ENCODE peak calls at places on chromosomes 16 and 17, in eight cellular contexts. Y is IMR-90, N is A549, S is HCT116, D is H9, Z is osteoblast, O is H1, L is hepatocyte. I is an unnamed sample.

GRCh38 chr16:31064882-31065461 is 9.1 kb downstream of the ZNF668 start:
- DNase-seq in Y (peak), N (peak), D (no peak), O (no peak), Z (peak), L (peak), S (no peak), I (no peak)

GRCh38 chr17:61481421-61481820 is 29.2 kb downstream of the TBX4 start:
- DNase-seq in Y (no peak), N (no peak), L (no peak), D (peak), O (peak), Z (no peak), S (no peak), I (no peak)

GRCh38 chr17:9986754-9987382 is 81.8 kb upstream of the RCVRN start:
- DNase-seq in O (no peak), N (no peak), Y (no peak), D (no peak), Z (no peak), S (no peak), L (no peak), I (no peak)

GRCh38 chr17:77045441-77046041 is 95.2 kb upstream of the SEC14L1 start:
- DNase-seq in N (peak), D (no peak), Z (peak), O (no peak), S (no peak), Y (peak), L (no peak), I (no peak)

GRCh38 chr16:22198547-22199293 is 7.4 kb upstream of the EEF2K start:
- DNase-seq in S (no peak), O (no peak), D (peak), L (no peak), N (peak), Y (peak), Z (no peak), I (no peak)

GRCh38 chr16:179431-179830 is 828 bp upstream of the HBQ1 start:
- DNase-seq in O (no peak), Z (peak), N (no peak), S (no peak), D (no peak), L (no peak), Y (no peak), I (no peak)

GRCh38 chr17:80886641-80887573 is 104.7 kb upstream of the CHMP6 start:
- DNase-seq in Z (peak), L (no peak), Y (no peak), O (no peak), D (no peak), S (no peak), N (no peak), I (no peak)

GRCh38 chr16:28491080-28491969 is 549 bp downstream of the CLN3 start:
- DNase-seq in S (no peak), N (no peak), D (peak), O (peak), Y (no peak), Z (peak), L (peak), I (peak)

GRCh38 chr17:43591750-43592562 is 45.8 kb upstream of the ETV4 start:
- DNase-seq in Y (peak), S (no peak), O (no peak), N (no peak), D (no peak), Z (peak), L (peak), I (no peak)

GRCh38 chr17:2111691-2112090 is 56.8 kb downstream of the HIC1 start:
- DNase-seq in D (no peak), N (no peak), O (no peak), S (no peak), L (peak), Y (peak), Z (no peak), I (no peak)

GRCh38 chr17:17032131-17032692 is 10.0 kb upstream of the MPRIP start:
- DNase-seq in N (peak), D (no peak), S (no peak), O (no peak), Z (peak), L (peak), Y (peak), I (no peak)

GRCh38 chr16:24850289-24850931 is 4.6 kb downstream of the SLC5A11 start:
- DNase-seq in Z (no peak), D (no peak), L (no peak), N (no peak), S (no peak), O (no peak), Y (peak), I (no peak)

GRCh38 chr16:50265260-50265659 is 1.1 kb upstream of the ADCY7 start:
- DNase-seq in Y (peak), O (no peak), S (peak), N (peak), D (no peak), Z (peak), L (peak), I (no peak)
- H3K4me2 ChIP-seq in Y (no peak), O (no peak), S (peak), N (no peak), D (no peak), Z (no peak), L (no peak), I (no peak)

DNA sequence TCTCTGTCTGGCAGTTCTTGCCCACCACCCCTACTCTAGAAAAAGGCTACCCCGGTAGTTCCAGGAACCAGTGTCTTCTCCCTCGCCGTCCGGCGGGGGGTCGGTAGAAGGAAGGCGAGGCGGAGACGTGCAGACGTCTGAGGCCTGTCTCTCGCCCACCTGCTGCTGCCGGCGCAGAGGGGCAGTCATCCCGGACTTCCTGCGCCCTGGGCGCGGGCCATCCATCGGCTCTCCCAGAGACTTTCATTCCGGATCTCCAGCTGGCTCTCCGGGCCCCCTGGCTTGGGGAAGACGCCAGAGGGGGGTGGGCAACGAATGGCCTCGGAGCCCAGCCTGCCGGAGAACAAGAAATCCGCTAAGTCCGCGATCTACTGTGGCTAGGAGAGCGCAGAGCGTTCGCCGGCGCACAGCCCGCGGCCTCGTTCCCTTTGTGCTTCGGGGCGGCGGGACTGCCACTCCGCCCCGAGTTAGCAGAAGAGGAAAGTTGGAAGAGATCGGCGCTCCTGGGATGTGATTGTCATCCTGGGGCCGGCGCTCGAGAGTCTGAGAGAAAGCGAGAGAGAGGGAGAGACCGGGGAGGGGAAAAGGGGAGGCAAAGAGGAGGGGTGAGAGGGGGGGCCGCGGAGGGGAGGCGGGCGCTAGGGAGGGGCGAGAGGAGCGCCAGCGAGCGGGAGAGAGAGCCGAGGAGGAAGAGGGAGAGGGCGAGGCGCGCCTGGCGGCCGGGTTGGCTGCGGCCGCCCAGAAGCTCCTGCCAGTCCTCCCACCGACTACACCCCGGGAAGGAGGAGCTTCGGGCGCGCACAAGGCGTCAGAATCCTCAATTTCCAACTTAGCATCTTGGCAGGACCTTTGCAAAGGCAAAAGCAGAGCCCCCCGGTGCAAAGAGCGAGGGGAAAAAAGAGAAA is at the start of gene IRX5:
- DNase-seq in D (peak), O (peak), S (peak), Z (peak), Y (peak), N (peak), L (peak), I (peak)
- H3K4me2 ChIP-seq in D (peak), O (peak), S (peak), Z (peak), Y (peak), N (peak), L (peak), I (peak)

GRCh38 chr17:39800540-39800939 is 62.8 kb downstream of the GRB7 start:
- DNase-seq in S (no peak), Z (peak), L (no peak), D (no peak), Y (no peak), O (no peak), N (no peak), I (no peak)
- H3K4me2 ChIP-seq in S (no peak), Z (no peak), L (no peak), D (no peak), Y (no peak), O (peak), N (no peak), I (no peak)

DNA sequence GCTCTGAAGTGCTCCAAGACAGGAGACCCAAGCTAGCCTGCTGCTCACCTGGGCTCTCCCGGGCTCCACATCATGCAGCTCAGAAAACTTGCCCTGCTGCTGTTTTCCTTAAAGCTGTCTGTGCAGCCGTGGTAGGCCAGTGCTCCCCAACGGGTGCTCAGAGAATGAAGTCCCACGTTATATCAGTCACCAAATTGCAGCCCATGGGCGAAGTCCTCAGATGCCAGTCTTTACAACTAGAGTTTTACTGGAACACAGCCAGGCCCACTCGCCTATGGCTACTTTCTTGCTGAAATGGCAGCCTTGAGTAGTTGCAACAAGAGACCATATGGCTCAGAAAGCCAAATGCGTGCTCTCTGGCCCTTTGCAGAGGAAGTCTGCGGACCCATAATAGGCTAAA is 6.3 kb downstream of the CREBBP start:
- DNase-seq in D (no peak), Y (no peak), O (no peak), L (no peak), Z (no peak), S (no peak), N (no peak), I (no peak)
- H3K4me2 ChIP-seq in D (no peak), Y (no peak), O (no peak), L (peak), Z (no peak), S (no peak), N (no peak), I (no peak)

DNA sequence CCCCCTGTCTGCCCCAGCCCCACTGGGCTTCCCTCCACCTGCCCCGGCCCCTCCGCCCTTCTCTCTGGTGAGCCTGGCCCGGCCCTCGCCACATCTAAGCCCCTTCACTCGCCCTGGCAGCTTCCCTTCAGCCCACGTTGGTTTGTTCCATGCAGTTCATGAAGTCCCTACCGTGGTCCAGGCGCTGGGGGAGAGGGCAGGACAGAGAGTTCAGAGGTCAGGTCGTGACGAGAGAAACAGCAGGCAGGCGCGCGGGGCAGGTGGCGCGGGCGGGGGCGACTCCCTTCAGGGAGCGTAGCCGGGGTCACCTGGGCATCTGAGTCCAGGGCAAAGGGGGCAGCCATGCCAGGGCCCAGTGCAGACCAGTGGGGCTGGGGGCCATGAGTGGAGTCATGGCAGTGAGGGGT is 8.9 kb upstream of the TEDC2 start:
- DNase-seq in D (no peak), Z (peak), S (no peak), N (no peak), Y (no peak), O (no peak), L (no peak), I (no peak)
- H3K4me2 ChIP-seq in D (no peak), Z (no peak), S (no peak), N (no peak), Y (no peak), O (no peak), L (no peak), I (no peak)

GRCh38 chr16:47725188-47725695 is 264.1 kb downstream of the PHKB start:
- DNase-seq in O (no peak), Y (no peak), N (no peak), S (no peak), D (no peak), Z (no peak), L (no peak), I (no peak)

GRCh38 chr16:47726031-47726675 is 265.0 kb downstream of the PHKB start:
- DNase-seq in N (no peak), D (no peak), Z (no peak), Y (peak), O (no peak), L (no peak), S (no peak), I (no peak)

GRCh38 chr16:47727131-47727530 is 266.0 kb downstream of the PHKB start:
- DNase-seq in Y (no peak), O (no peak), L (no peak), S (no peak), Z (no peak), D (no peak), N (no peak), I (no peak)

GRCh38 chr16:47729701-47730100 is 268.6 kb downstream of the PHKB start:
- DNase-seq in S (no peak), O (no peak), Y (no peak), N (no peak), L (no peak), D (no peak), Z (no peak), I (no peak)

GRCh38 chr16:47728229-47728628 is 267.1 kb downstream of the PHKB start:
- DNase-seq in Y (no peak), L (no peak), D (no peak), Z (no peak), N (no peak), O (no peak), S (no peak), I (no peak)
- H3K4me2 ChIP-seq in Y (no peak), L (no peak), D (no peak), Z (no peak), N (no peak), O (no peak), S (no peak), I (no peak)

GRCh38 chr17:29196784-29197515 is 16.8 kb upstream of the MYO18A start:
- DNase-seq in S (no peak), Y (no peak), N (no peak), Z (no peak), L (no peak), O (no peak), D (no peak), I (no peak)

GRCh38 chr17:29197516-29198272 is 17.5 kb upstream of the MYO18A start:
- DNase-seq in L (no peak), N (no peak), Z (no peak), S (no peak), O (no peak), Y (no peak), D (no peak), I (no peak)

GRCh38 chr17:29193146-29193545 is 12.9 kb upstream of the MYO18A start:
- DNase-seq in O (no peak), Z (no peak), N (no peak), Y (no peak), L (no peak), S (no peak), D (no peak), I (no peak)

GRCh38 chr17:29194669-29195068 is 14.5 kb upstream of the MYO18A start:
- DNase-seq in Z (no peak), S (no peak), O (no peak), L (no peak), Y (no peak), N (no peak), D (no peak), I (no peak)

GRCh38 chr17:29195465-29196081 is 15.4 kb upstream of the MYO18A start:
- DNase-seq in Z (no peak), O (no peak), S (no peak), Y (no peak), D (no peak), L (no peak), N (no peak), I (no peak)
- H3K4me2 ChIP-seq in Z (no peak), O (no peak), S (no peak), Y (no peak), D (no peak), L (no peak), N (no peak), I (no peak)

DNA sequence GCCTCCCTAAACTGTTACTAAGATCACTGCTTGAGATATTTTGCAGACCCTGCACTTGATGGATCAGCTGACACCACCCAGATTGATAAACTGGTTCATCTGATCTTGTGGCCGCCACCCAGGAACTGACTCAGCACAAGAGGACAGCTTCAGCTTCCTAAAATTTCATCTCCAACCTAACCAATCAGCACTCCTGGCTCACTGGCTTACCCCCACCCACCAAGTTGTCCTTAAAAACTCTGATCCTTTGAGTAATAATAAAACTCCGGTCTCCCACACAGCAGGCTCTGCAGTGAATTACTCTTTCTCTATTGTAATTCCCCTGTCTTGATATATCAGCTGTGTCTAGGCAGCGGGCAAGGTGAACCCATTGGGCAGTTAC is 174.8 kb downstream of the UTP18 start:
- DNase-seq in L (no peak), Z (no peak), N (no peak), Y (no peak), O (no peak), D (no peak), S (no peak), I (no peak)
- H3K4me2 ChIP-seq in L (no peak), Z (no peak), N (peak), Y (no peak), O (no peak), D (no peak), S (peak), I (no peak)

GRCh38 chr16:3950343-3951193 is 70.1 kb upstream of the CREBBP start:
- DNase-seq in N (peak), Y (peak), O (no peak), S (no peak), Z (peak), D (no peak), L (peak), I (no peak)

GRCh38 chr16:3946604-3947180 is 66.2 kb upstream of the CREBBP start:
- DNase-seq in Y (no peak), N (no peak), Z (peak), L (no peak), D (no peak), S (no peak), O (no peak), I (no peak)

GRCh38 chr16:3949946-3950342 is 69.4 kb upstream of the CREBBP start:
- DNase-seq in S (no peak), N (no peak), Z (no peak), L (no peak), Y (no peak), D (no peak), O (no peak), I (no peak)

GRCh38 chr16:3949287-3949686 is 68.8 kb upstream of the CREBBP start:
- DNase-seq in Y (no peak), S (no peak), Z (peak), N (no peak), O (no peak), D (no peak), L (no peak), I (no peak)

DNA sequence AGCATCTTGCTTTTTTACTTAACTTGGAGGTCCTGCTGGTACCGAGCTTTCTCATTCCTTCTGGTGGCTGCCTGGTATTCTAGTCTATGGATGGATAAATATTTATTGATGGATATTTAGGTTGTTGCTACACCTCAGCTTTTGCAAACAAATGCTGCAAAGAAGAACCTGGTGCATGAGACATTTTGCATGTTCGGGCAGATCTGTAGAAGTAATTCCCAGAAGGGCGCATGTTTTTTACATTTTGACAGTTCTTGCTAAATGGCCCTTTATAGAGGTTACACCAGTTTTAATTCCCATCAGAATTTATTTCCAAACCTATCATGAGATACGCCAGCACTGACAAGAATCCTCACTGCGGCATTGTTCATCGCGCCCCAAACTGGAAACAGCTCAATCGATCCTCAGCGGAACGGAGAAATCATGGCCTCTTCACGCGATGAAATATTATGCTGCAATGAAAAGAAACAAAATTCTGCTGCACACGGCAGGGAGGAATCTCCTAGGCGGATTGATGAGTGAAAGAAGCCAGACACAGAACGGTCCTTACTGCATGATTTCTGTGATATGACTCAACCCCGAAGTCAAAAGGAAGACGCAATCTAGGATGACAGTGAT is 68.0 kb upstream of the CREBBP start:
- DNase-seq in O (no peak), S (no peak), Y (no peak), L (no peak), Z (no peak), N (no peak), D (no peak), I (no peak)
- H3K4me2 ChIP-seq in O (no peak), S (no peak), Y (no peak), L (no peak), Z (no peak), N (no peak), D (no peak), I (no peak)

DNA sequence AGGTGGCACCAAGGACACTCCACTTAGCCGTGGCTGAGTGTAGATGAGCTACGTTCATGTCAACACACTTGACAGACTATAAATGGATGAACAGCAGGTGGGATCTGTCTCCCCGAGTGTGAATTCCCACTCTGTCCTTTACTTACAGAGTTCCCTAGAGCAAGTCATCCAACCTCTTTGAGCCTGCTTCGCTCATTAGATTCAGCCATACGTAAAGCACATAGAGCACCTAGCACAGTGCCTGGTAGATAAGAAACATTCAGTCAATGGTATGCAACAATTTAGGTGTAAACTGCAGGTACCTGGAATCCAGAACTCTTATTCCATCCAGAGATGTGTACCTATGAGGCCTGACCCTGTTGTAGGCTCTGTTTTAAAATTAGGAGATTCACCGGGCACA is 227.8 kb upstream of the C16orf82 start:
- DNase-seq in N (no peak), Y (no peak), Z (no peak), L (no peak), O (no peak), S (no peak), D (no peak), I (no peak)
- H3K4me2 ChIP-seq in N (no peak), Y (no peak), Z (no peak), L (no peak), O (no peak), S (no peak), D (no peak), I (no peak)